ENCODE peak calls at places on chromosomes 3 and 15, in seven cellular contexts. E is stimulated activated CD8-positive, alpha-beta memory T cell treated with anti-CD3 and anti-CD28 coated beads, Interleukin-7, amount 100 ng/mL, for 4 hours; A is SW 1271; U is activated naive CD4-positive, alpha-beta T cell treated with anti-CD3 and anti-CD28 coated beads, Interleukin-2, amount 50 U/mL, for 16 hours; L is adipocyte; I is head of caudate nucleus; F is LoVo. W is an unnamed sample.

GRCh38 chr3:132916096-132916495 is 122.1 kb upstream of the TMEM108 start:
- DNase-seq in L (no peak), E (no peak), A (no peak), I (no peak), F (no peak), U (no peak), W (no peak)

GRCh38 chr3:179885950-179886349 is 150.8 kb downstream of the PEX5L start:
- DNase-seq in A (no peak), L (no peak), I (no peak), E (no peak), F (no peak), U (no peak), W (no peak)

GRCh38 chr3:118912188-118912587 is 122.5 kb downstream of the IGSF11 start:
- DNase-seq in A (no peak), U (no peak), I (no peak), F (no peak), L (no peak), E (no peak), W (no peak)

GRCh38 chr3:141000027-141000663 is 51.0 kb upstream of the SPSB4 start:
- DNase-seq in U (peak), E (no peak), I (peak), A (peak), F (peak), L (peak), W (no peak)

GRCh38 chr3:11482024-11482423 is 161.7 kb downstream of the VGLL4 start:
- DNase-seq in E (no peak), I (peak), A (no peak), U (no peak), F (no peak), L (no peak), W (no peak)

GRCh38 chr15:39918688-39919385 is 1.2 kb downstream of the GPR176 start:
- DNase-seq in I (no peak), E (no peak), L (peak), F (no peak), U (no peak), A (peak), W (no peak)

GRCh38 chr3:117788499-117788898 is 1078.9 kb downstream of the TUSC7 start:
- DNase-seq in U (no peak), L (no peak), E (no peak), A (no peak), I (no peak), F (no peak), W (no peak)

GRCh38 chr3:70620956-70621355 is 308.5 kb upstream of the MDFIC2 start:
- DNase-seq in F (no peak), A (no peak), E (no peak), L (no peak), U (no peak), I (no peak), W (peak)

GRCh38 chr3:24336101-24336500 is 158.5 kb downstream of the THRB start:
- DNase-seq in E (no peak), A (no peak), F (no peak), L (no peak), I (peak), U (no peak), W (no peak)

GRCh38 chr15:57528940-57529565 is 62.7 kb upstream of the MYZAP start:
- DNase-seq in I (no peak), U (no peak), L (no peak), F (no peak), E (no peak), A (no peak), W (no peak)

GRCh38 chr15:74322558-74323180 is 44.8 kb downstream of the CYP11A1 start:
- DNase-seq in L (peak), A (peak), U (peak), I (peak), E (peak), F (peak), W (peak)

GRCh38 chr3:197891-198491 is 1.4 kb downstream of the CHL1 start:
- DNase-seq in E (no peak), F (no peak), A (no peak), U (no peak), L (no peak), I (peak), W (peak)

GRCh38 chr3:34998905-34999304 is 640.4 kb upstream of the ARPP21 start:
- DNase-seq in L (peak), A (peak), U (no peak), E (no peak), F (no peak), I (no peak), W (no peak)

GRCh38 chr3:100206687-100207086 is 54.1 kb upstream of the TBC1D23 start:
- DNase-seq in L (no peak), U (no peak), F (no peak), E (no peak), A (no peak), I (no peak), W (no peak)

GRCh38 chr3:183822631-183823030 is 2.7 kb downstream of the MAP6D1 start:
- DNase-seq in U (no peak), E (no peak), A (no peak), F (no peak), L (no peak), I (peak), W (no peak)

GRCh38 chr3:152319256-152319655 is 50.5 kb downstream of the MBNL1 start:
- DNase-seq in E (no peak), A (no peak), I (no peak), F (no peak), U (no peak), L (no peak), W (no peak)

GRCh38 chr15:29124581-29125381 is 144.8 kb downstream of the NSMCE3 start:
- DNase-seq in U (no peak), E (no peak), F (no peak), A (no peak), I (no peak), L (peak), W (no peak)

GRCh38 chr15:77419050-77419835 is 661 bp downstream of the PEAK1 start:
- DNase-seq in U (peak), E (peak), I (peak), F (peak), L (peak), A (no peak), W (no peak)

GRCh38 chr3:168049366-168049974 is 46.3 kb downstream of the GOLIM4 start:
- DNase-seq in E (no peak), F (no peak), I (no peak), A (no peak), L (peak), U (no peak), W (no peak)

GRCh38 chr15:56734013-56734625 is 810 bp upstream of the ZNF280D start:
- DNase-seq in A (no peak), U (no peak), F (no peak), I (no peak), E (no peak), L (no peak), W (no peak)

W was measured in NCI-H748 treated with DMSO at 0.1 percent for 48 hours.